ENCODE peak calls at places on chromosomes 7 and 10, in eight cellular contexts. W, E, M, H, Y, Z, K and I are unnamed samples.

GRCh38 chr10:126940670-126941069 is 35.4 kb downstream of the DOCK1 start:
- DNase-seq in K (no peak), Y (no peak), M (no peak), E (no peak), H (no peak), W (no peak), Z (no peak), I (no peak)

GRCh38 chr7:360454-361100 is 70.6 kb downstream of the FOXL3 start:
- DNase-seq in E (no peak), M (no peak), Z (no peak), K (no peak), W (no peak), Y (peak), H (no peak), I (no peak)

GRCh38 chr10:98028168-98028770 is 2.2 kb downstream of the CRTAC1 start:
- DNase-seq in M (peak), Z (peak), H (peak), K (no peak), Y (peak), W (peak), E (peak), I (peak)

GRCh38 chr10:71372882-71373495 is 23.7 kb upstream of the CDH23 start:
- DNase-seq in M (no peak), K (peak), Z (no peak), Y (no peak), W (no peak), H (no peak), E (no peak), I (no peak)

GRCh38 chr7:108525327-108525984 is 479 bp downstream of the PNPLA8 start:
- DNase-seq in Y (peak), H (peak), K (no peak), M (peak), E (peak), Z (peak), W (peak), I (peak)

GRCh38 chr10:116753759-116754158 is 11.4 kb upstream of the HSPA12A start:
- DNase-seq in K (no peak), E (no peak), Y (no peak), M (no peak), H (no peak), W (no peak), Z (no peak), I (no peak)

GRCh38 chr10:11793762-11794479 is 29.2 kb upstream of the PROSER2 start:
- DNase-seq in W (peak), Y (no peak), Z (peak), K (no peak), E (peak), M (no peak), H (no peak), I (no peak)

GRCh38 chr7:69419928-69420327 is 178.3 kb upstream of the AUTS2 start:
- DNase-seq in Z (no peak), Y (peak), E (no peak), M (no peak), W (no peak), K (no peak), H (no peak), I (no peak)

GRCh38 chr10:101466016-101466912 is 112.3 kb downstream of the BTRC start:
- DNase-seq in M (no peak), H (no peak), Z (no peak), W (no peak), Y (no peak), E (no peak), K (no peak), I (no peak)

GRCh38 chr10:47245731-47246350 is 54.2 kb upstream of the GDF10 start:
- DNase-seq in E (no peak), K (no peak), M (no peak), Z (no peak), H (no peak), Y (no peak), W (no peak), I (no peak)

GRCh38 chr7:55018361-55019328 is at the start of gene EGFR:
- DNase-seq in Y (no peak), E (peak), M (no peak), W (peak), Z (no peak), K (no peak), H (no peak), I (peak)

GRCh38 chr10:103678104-103678526 is 177.3 kb downstream of the SH3PXD2A start:
- DNase-seq in E (no peak), Y (peak), H (no peak), K (peak), W (no peak), Z (no peak), M (no peak), I (peak)

GRCh38 chr7:94394399-94395140 is at the start of gene COL1A2:
- DNase-seq in Z (no peak), M (peak), K (no peak), Y (no peak), E (no peak), H (no peak), W (no peak), I (peak)

GRCh38 chr10:127871631-127872010 is 21.1 kb downstream of the CLRN3 start:
- DNase-seq in W (no peak), M (no peak), Y (no peak), H (no peak), E (no peak), K (no peak), Z (no peak), I (no peak)

GRCh38 chr10:101444499-101444898 is 90.5 kb downstream of the BTRC start:
- DNase-seq in Z (no peak), M (no peak), W (no peak), K (no peak), E (no peak), Y (no peak), H (no peak), I (no peak)

GRCh38 chr7:151304856-151305255 is 36.8 kb upstream of the NUB1 start:
- DNase-seq in M (peak), Y (no peak), K (no peak), E (no peak), H (peak), W (no peak), Z (no peak), I (no peak)

GRCh38 chr10:101744267-101744666 is 31.6 kb downstream of the FGF8 start:
- DNase-seq in E (no peak), Z (no peak), Y (no peak), K (no peak), W (no peak), M (no peak), H (no peak), I (no peak)

GRCh38 chr7:464712-465461 is 54.8 kb downstream of the PDGFA start:
- DNase-seq in M (no peak), Y (no peak), E (no peak), Z (peak), K (no peak), W (no peak), H (no peak), I (peak)

GRCh38 chr7:96315109-96315480 is 6.8 kb downstream of the SLC25A13 start:
- DNase-seq in K (no peak), W (no peak), M (no peak), Y (no peak), E (no peak), Z (no peak), H (no peak), I (no peak)

GRCh38 chr10:77321868-77322267 is 315.7 kb downstream of the KCNMA1 start:
- DNase-seq in Z (no peak), K (no peak), H (no peak), Y (peak), W (no peak), E (no peak), M (no peak), I (no peak)

GRCh38 chr7:86963599-86964230 is 95.7 kb downstream of the ELAPOR2 start:
- DNase-seq in H (no peak), E (no peak), K (no peak), M (no peak), Z (no peak), W (no peak), Y (no peak), I (no peak)

GRCh38 chr7:14639801-14640200 is 262.8 kb downstream of the DGKB start:
- DNase-seq in H (no peak), W (no peak), K (no peak), M (no peak), E (no peak), Z (no peak), Y (no peak), I (no peak)

GRCh38 chr7:137462847-137463246 is 119.3 kb upstream of the PTN start:
- DNase-seq in Y (no peak), W (no peak), K (no peak), H (no peak), M (no peak), Z (no peak), E (no peak), I (peak)

GRCh38 chr7:155591055-155591750 is 44.8 kb upstream of the CNPY1 start:
- DNase-seq in H (no peak), E (no peak), W (no peak), Y (peak), K (no peak), Z (no peak), M (peak), I (no peak)

GRCh38 chr7:73316521-73316920 is 7.9 kb upstream of the NSUN5 start:
- DNase-seq in Z (no peak), Y (no peak), W (no peak), E (no peak), H (no peak), M (no peak), K (no peak), I (no peak)

GRCh38 chr10:43082087-43082486 is 5.2 kb downstream of the RET start:
- DNase-seq in M (no peak), Y (no peak), Z (no peak), H (no peak), K (no peak), E (no peak), W (no peak), I (no peak)

GRCh38 chr10:106401967-106402366 is 762.5 kb downstream of the SORCS1 start:
- DNase-seq in Y (no peak), E (no peak), Z (no peak), W (no peak), K (no peak), M (no peak), H (no peak), I (no peak)

GRCh38 chr10:99777918-99778716 is 4.3 kb upstream of the ABCC2 start:
- DNase-seq in K (no peak), E (no peak), M (no peak), Z (peak), Y (peak), W (no peak), H (no peak), I (peak)

GRCh38 chr10:129956902-129957673 is 7.0 kb downstream of the EBF3 start:
- DNase-seq in M (no peak), E (no peak), W (no peak), K (no peak), Y (no peak), Z (no peak), H (no peak), I (no peak)

GRCh38 chr7:24908166-24908565 is 71.8 kb downstream of the OSBPL3 start:
- DNase-seq in E (no peak), M (no peak), K (no peak), Z (no peak), Y (no peak), W (no peak), H (no peak), I (no peak)

DNA sequence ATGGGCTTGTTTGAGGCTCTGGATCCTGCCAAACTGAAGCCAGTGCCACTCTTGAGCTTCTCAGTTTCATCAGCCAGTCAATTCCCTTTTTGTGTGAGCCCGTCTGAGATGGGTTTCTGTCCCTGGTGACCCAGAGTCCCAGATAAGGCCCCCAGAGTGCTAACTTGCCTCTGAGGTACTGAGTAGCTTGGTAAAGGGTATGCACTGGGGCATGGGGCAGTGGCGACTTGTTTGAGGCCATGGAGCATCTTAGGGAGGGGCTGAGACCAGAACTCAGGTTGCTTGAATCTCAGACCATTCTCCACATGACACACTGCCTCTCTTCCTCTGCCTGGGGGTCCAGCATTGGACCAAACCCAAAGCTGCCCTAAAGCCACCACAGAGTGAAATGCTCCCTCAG is 35.2 kb upstream of the NANOS1 start:
- DNase-seq in Z (no peak), W (no peak), K (no peak), M (no peak), Y (no peak), H (no peak), E (no peak), I (no peak)
- TF ChIP-seq POLR2A in Z (no peak), W (no peak), K (no peak), M (no peak), Y (no peak), H (no peak), E (no peak), I (no peak)

GRCh38 chr10:33862706-33863105 is 528.2 kb upstream of the NRP1 start:
- DNase-seq in M (no peak), E (no peak), Z (no peak), K (no peak), W (no peak), Y (no peak), H (no peak), I (no peak)

GRCh38 chr10:33861833-33862232 is 527.4 kb upstream of the NRP1 start:
- DNase-seq in M (no peak), K (no peak), Z (no peak), W (no peak), H (no peak), Y (no peak), E (no peak), I (no peak)

GRCh38 chr10:33860994-33861393 is 526.5 kb upstream of the NRP1 start:
- DNase-seq in H (no peak), Z (no peak), K (no peak), E (no peak), W (no peak), Y (no peak), M (no peak), I (no peak)

GRCh38 chr10:33858326-33858725 is 523.9 kb upstream of the NRP1 start:
- DNase-seq in M (no peak), K (no peak), Y (no peak), W (no peak), Z (no peak), H (no peak), E (no peak), I (peak)

DNA sequence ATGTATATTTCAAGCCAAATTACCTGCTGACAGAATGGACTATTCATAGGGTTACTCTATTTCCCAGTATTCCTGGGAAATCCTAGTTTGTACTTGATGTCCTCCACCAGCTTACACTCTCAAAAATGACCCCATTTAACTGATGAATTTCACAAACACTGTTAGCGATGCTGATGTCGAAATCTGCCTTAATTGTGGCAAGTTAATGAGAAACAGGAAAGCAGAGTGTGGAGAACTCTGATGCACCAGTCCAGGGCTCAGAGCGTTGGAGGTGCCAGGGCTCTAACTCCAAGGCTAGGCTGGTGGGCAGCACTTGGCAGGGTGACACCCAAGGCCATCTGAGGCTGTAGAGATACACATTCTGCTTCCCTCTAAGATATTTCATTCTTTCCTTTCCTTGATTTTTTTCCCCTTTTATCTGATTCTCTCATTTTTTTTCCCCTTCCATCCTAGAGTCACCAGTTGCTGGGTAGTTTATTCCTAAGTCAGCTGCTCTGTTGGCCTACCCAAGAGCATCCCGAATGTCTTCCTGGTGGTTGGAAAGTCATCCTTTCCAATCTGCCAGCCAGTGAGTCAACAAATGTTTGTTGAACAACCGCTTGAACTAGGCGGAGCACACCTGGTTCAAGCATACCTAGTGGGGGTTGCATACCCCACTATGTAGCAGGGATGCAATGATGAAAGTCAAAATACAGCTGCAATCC is 525.0 kb upstream of the NRP1 start:
- DNase-seq in W (no peak), Y (peak), K (no peak), Z (no peak), E (no peak), M (no peak), H (no peak), I (peak)
- TF ChIP-seq MAX in W (no peak), Y (no peak), K (no peak), Z (no peak), E (no peak), M (no peak), H (no peak), I (no peak)

GRCh38 chr10:73263948-73264347 is 11.5 kb upstream of the MRPS16 start:
- DNase-seq in H (no peak), Z (peak), E (peak), Y (peak), M (peak), W (no peak), K (no peak), I (peak)
- TF ChIP-seq CTCF in H (peak), Z (peak), E (peak), Y (peak), M (peak), W (peak), K (peak), I (peak)

GRCh38 chr10:62726142-62726541 is 78.4 kb upstream of the ADO start:
- DNase-seq in E (no peak), W (no peak), Z (no peak), K (no peak), M (no peak), Y (no peak), H (no peak), I (no peak)
- TF ChIP-seq POLR2A in E (no peak), W (no peak), Z (no peak), K (peak), M (no peak), Y (no peak), H (no peak), I (no peak)

GRCh38 chr7:50502001-50502684 is 52.0 kb upstream of the FIGNL1 start:
- DNase-seq in K (no peak), W (no peak), E (no peak), M (no peak), Y (no peak), H (no peak), Z (no peak), I (peak)
- TF ChIP-seq MAX in K (no peak), W (no peak), E (no peak), M (no peak), Y (no peak), H (no peak), Z (no peak), I (no peak)

GRCh38 chr10:50614444-50615137 is 9.2 kb downstream of the SGMS1 start:
- DNase-seq in W (peak), Z (peak), Y (no peak), K (no peak), H (no peak), M (peak), E (peak), I (no peak)
- TF ChIP-seq CTCF in W (peak), Z (peak), Y (no peak), K (no peak), H (peak), M (peak), E (no peak), I (no peak)

DNA sequence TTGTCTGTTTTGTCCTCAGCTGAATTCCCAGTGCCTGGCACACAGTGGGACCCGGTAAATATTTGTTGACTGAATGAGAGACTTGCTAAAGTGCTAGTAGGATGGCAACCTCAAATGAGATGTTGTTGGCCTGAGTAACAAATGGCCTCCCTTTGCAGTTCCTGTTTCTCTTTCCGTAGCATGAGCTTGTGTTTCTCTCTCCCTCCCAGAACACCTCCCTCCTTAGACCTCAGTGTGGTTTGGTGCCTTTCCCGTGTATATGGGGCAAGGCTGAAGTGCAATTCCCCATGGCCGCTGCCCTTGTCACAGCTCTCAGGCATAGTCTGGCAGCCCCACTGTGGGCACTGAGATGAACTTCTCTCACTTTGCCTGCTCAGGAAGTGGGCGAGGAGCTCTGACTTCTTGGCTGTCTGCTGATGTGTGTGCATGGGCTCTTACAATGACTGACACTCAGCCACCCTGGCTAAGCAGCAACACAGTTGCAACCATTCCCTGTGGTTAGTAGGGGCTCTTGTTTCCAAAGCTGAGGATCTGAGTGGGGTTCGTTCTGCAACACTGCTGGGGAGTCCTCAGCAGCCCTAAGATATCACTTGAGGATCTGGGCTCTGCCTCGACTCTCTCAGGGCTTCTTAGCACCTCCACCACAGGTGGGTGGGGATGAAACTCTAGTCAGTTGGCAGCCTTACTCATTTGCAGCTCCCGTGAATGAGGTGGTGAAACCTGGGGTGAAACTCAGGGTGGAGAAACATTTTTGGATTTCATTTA is 136.1 kb downstream of the ICA1 start:
- DNase-seq in M (no peak), E (no peak), Z (no peak), W (no peak), Y (peak), H (no peak), K (peak), I (no peak)
- TF ChIP-seq POLR2A in M (no peak), E (no peak), Z (no peak), W (no peak), Y (no peak), H (no peak), K (peak), I (no peak)

DNA sequence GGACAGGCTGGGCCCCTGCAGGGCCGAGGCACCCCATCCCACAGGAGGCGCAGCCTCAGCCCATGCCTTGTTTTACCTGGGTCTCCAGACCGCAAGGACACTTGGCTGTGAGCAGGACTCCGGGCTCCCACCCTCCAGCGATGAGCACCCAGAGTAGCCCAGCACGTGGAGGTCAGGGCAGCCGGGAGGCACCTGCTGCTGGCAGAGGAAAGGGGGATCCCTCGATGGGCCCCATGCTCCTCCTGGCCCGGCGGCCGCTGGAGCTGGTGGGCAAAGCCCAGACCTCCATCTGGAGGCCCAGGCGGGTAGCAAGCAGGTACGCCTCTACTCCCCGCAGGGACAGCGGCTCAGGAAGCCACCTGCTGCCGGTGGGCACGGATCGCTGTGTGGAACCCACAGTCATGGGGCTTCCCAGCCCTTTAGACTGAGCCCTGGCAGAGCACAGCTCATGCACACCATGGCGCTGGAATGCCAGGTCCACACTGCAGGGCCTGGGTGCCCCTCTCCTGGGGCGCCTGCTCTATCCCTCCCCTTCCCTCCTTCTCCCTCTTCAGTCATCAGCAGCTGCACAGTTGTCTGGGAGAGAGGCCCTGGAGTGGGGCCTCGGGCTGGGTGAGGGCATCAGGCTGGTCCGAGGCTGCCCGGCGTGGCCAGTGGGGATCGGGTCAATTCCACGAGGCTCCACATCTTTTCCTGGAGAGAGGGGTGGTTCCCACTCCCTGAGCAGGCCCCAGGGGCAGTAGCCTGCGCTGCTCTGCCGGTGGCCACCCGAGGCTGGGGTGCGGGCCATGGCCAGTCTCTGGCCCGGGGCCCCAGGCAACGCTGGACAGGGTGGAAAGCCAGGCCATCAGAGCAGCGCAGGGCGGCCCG is 65.7 kb downstream of the PWWP2B start:
- DNase-seq in Y (no peak), W (no peak), Z (no peak), E (no peak), K (no peak), M (no peak), H (no peak), I (no peak)
- TF ChIP-seq MAX in Y (no peak), W (no peak), Z (no peak), E (no peak), K (no peak), M (no peak), H (no peak), I (no peak)